ENCODE peak calls at places on chromosomes 4 and X, in four cellular contexts. Z is lung; W is hepatocyte; H is CD8-positive, alpha-beta T cell. E is an unnamed sample.

GRCh38 chr4:7158081-7158750 is 34.1 kb upstream of the SORCS2 start:
- DNase-seq in Z (no peak), W (no peak), H (no peak), E (no peak)

GRCh38 chr4:105306158-105306781 is 159.6 kb downstream of the TET2 start:
- DNase-seq in Z (peak), W (no peak), H (no peak), E (no peak)

GRCh38 chrX:115233497-115234219 is at the start of gene LRCH2:
- DNase-seq in Z (no peak), W (peak), H (no peak), E (no peak)

GRCh38 chr4:10783351-10783750 is 98.8 kb upstream of the CLNK start:
- DNase-seq in Z (no peak), W (peak), H (no peak), E (peak)

GRCh38 chrX:49960061-49960460 is 37.7 kb downstream of the CLCN5 start:
- DNase-seq in Z (no peak), W (no peak), H (no peak), E (no peak)

GRCh38 chr4:164977243-164978164 is at the start of gene TRIM61:
- DNase-seq in Z (peak), W (no peak), H (peak), E (no peak)

GRCh38 chr4:10115657-10116624 is 658 bp downstream of the WDR1 start:
- DNase-seq in Z (peak), W (peak), H (peak), E (no peak)

GRCh38 chrX:35098419-35098818 is 155.8 kb downstream of the FAM47B start:
- DNase-seq in Z (no peak), W (no peak), H (no peak), E (no peak)

GRCh38 chr4:156293657-156294297 is 340.1 kb upstream of the CTSO start:
- DNase-seq in Z (no peak), W (peak), H (no peak), E (peak)

GRCh38 chr4:88616275-88616996 is 24.2 kb downstream of the HERC3 start:
- DNase-seq in Z (no peak), W (no peak), H (no peak), E (peak)

GRCh38 chr4:120130786-120131185 is 64.1 kb upstream of the MAD2L1 start:
- DNase-seq in Z (no peak), W (no peak), H (no peak), E (no peak)

GRCh38 chr4:57425610-57426009 is 315.4 kb upstream of the IGFBP7 start:
- DNase-seq in Z (no peak), W (no peak), H (no peak), E (no peak)

GRCh38 chrX:68838571-68838910 is 9.7 kb downstream of the EFNB1 start:
- DNase-seq in Z (no peak), W (no peak), H (no peak), E (no peak)

GRCh38 chr4:37770016-37770415 is 56.5 kb upstream of the PGM2 start:
- DNase-seq in Z (no peak), W (no peak), H (no peak), E (peak)

GRCh38 chrX:100674705-100675104 is 30.7 kb downstream of the SRPX2 start:
- DNase-seq in Z (no peak), W (no peak), H (no peak), E (no peak)

GRCh38 chrX:100264200-100264599 is 145.9 kb downstream of the PCDH19 start:
- DNase-seq in Z (no peak), W (no peak), H (no peak), E (no peak)

GRCh38 chrX:44529315-44529714 is 13.3 kb downstream of the FUNDC1 start:
- DNase-seq in Z (no peak), W (no peak), H (no peak), E (no peak)

GRCh38 chr4:7894677-7895181 is 44.9 kb downstream of the AFAP1 start:
- DNase-seq in Z (no peak), W (no peak), H (no peak), E (no peak)

GRCh38 chr4:145285928-145286327 is 105.5 kb upstream of the OTUD4 start:
- DNase-seq in Z (no peak), W (no peak), H (no peak), E (no peak)

GRCh38 chr4:7347981-7348380 is 86.7 kb downstream of the PSAPL1 start:
- DNase-seq in Z (no peak), W (no peak), H (no peak), E (peak)

GRCh38 chr4:100246697-100247096 is 56.4 kb upstream of the DDIT4L start:
- DNase-seq in Z (no peak), W (no peak), H (no peak), E (no peak)

GRCh38 chrX:119687661-119688413 is 5.1 kb downstream of the SEPTIN6 start:
- DNase-seq in Z (no peak), W (no peak), H (no peak), E (no peak)

GRCh38 chr4:179278647-179279046 is 1836.4 kb upstream of the AGA start:
- DNase-seq in Z (no peak), W (no peak), H (no peak), E (no peak)

GRCh38 chr4:11700751-11701226 is 272.1 kb upstream of the HS3ST1 start:
- DNase-seq in Z (no peak), W (no peak), H (no peak), E (no peak)

GRCh38 chrX:109830704-109831206 is 97.7 kb upstream of the ACSL4 start:
- DNase-seq in Z (no peak), W (peak), H (no peak), E (peak)

GRCh38 chr4:8786166-8786565 is 85.5 kb downstream of the HMX1 start:
- DNase-seq in Z (no peak), W (no peak), H (no peak), E (no peak)

GRCh38 chr4:115323106-115323684 is 209.8 kb upstream of the NDST4 start:
- DNase-seq in Z (no peak), W (peak), H (no peak), E (no peak)

GRCh38 chr4:80305466-80305865 is 30.1 kb upstream of the CFAP299 start:
- DNase-seq in Z (no peak), W (no peak), H (no peak), E (peak)

GRCh38 chr4:13173974-13174373 is 310.2 kb downstream of the RAB28 start:
- DNase-seq in Z (peak), W (no peak), H (no peak), E (no peak)

GRCh38 chr4:27930976-27931375 is 1070.3 kb downstream of the STIM2 start:
- DNase-seq in Z (no peak), W (no peak), H (no peak), E (no peak)

GRCh38 chr4:88900432-88900831 is 156.6 kb downstream of the FAM13A start:
- DNase-seq in Z (no peak), W (no peak), H (no peak), E (peak)

DNA sequence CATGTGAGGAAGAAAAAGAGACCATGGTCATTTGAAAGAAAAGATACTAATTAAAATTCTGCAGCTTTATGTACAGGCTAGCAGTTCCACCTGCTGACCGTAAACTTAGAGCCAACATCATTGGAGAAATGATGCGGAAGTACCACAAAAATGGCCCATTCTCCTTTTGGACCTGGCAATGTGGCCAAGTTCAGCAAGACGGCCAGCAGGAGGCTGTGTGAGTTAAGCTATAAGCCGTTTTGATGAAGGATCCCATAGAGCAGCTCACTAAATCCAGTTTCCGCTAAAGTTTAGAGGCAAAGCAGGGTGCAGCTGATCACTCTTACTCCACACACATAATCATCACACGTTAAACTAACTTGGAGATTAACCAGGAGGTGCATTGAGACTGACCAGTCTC is 133.8 kb downstream of the LDB2 start:
- DNase-seq in Z (no peak), W (peak), H (no peak), E (no peak)
- TF ChIP-seq CTCF in Z (no peak), W (peak), H (no peak), E (peak)

DNA sequence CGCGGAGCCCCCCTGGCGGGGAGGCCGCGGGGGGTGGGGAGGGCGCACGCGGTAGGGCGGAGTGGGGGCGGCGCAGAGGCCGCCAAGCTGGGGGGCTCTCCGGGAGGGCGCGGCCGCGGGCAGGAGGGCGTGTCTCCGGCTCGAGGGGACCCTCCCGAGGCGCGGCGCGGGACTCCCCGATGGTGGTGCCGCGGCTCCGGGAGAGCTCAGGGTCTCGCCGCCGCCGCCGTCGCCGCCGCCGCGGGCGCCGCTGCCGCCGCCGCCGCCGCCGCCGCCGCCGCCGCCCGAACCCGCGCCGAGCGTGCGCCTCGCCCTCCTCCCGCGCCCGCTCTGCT is at the start of gene PTCHD1:
- DNase-seq in Z (no peak), W (no peak), H (no peak), E (no peak)
- H3K4me3 ChIP-seq in Z (peak), W (peak), H (no peak), E (no peak)

GRCh38 chr4:159008671-159009070 is 94.2 kb upstream of the RAPGEF2 start:
- DNase-seq in Z (no peak), W (no peak), H (no peak), E (no peak)
- TF ChIP-seq CTCF in Z (no peak), W (no peak), H (no peak), E (no peak)

DNA sequence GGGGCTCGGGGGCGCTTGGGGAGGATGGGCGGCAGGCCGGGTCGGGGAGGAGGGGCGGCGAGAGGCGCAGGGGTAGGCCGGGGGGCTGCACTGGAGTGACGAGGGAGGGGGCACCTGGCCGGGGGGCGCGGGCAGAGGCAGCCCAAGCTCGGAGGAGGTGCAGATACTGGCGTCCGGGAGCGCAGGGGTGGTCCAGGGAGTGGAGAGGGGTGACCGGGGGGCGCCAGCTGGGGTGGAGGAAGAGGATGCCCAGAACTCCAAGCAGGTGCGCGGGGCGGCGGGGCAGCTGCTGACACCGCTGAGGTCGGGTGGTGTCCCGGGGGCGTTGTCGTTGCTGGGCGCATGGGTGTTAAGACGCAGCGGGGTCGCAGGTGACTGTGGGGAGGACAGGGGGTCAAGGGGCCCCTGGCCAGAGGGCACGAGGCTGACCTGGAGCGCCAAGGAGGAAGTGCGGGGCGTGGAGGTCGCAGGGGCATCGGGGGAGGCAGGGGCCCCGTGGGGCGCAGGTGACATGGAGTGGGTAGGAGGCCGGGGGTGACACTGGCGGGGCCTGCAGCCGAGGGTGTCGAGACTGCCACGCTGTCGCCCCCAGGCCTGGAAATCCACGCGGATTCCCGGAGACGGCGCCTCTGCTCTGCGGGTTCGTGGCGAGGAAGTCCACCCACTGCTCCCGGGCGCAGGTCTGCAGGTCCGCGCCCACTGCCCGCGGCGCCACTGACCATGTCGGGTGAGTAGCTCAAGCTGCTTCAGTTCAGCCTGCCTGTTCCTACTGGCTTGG is 928 bp downstream of the GYG2 start:
- DNase-seq in Z (no peak), W (peak), H (no peak), E (no peak)
- H3K4me3 ChIP-seq in Z (no peak), W (peak), H (no peak), E (peak)

DNA sequence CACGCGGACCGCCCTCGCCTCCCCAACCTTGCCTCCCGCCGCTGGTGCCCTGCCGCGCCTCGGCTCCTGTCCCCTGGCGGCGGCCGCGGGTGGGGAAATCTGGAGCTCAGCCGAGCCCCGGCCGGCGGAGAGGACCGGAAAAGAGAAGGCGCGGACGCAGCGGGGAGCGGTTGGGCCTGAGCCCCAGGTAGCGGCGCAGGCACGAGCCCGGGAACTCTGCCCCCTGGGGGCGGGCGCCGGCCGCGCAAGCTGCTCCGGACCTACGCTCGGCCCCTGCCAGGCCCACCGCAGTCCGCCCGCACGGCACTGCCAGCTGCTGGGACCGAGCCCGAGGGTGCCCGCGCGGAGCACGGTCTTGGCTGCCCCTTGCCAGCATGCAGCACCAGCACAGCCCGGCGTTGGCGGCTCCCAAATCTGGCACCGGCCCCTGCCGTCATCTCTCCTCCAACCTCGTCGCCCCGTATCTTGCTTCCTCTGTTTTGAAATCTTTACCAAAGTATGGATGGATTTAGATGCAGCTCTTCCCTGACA is at the start of gene PRSS12:
- DNase-seq in Z (peak), W (peak), H (peak), E (no peak)
- TF ChIP-seq CTCF in Z (no peak), W (peak), H (peak), E (peak)

DNA sequence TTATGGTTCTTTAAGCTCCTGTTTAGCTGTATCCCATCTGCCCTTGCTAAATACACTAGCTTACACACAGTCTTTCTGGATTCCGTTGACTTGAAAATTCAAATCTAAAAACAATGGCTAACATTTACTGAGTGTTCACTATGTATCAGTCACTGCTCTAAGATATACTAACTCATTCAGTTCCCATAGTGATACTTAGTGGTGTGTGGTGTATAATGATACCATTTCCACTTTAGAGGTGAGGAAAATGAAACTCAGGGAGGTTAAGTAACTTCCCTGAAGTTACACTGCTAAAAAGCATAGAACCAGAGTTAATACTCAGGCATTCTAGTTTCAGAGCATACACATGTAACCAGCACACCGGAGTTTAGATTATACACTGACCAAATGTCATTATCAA is 762.0 kb downstream of the GRID2 start:
- DNase-seq in Z (no peak), W (no peak), H (no peak), E (no peak)
- H3K4me3 ChIP-seq in Z (no peak), W (no peak), H (no peak), E (no peak)

GRCh38 chrX:10756365-10756915 is 136.1 kb upstream of the MID1 start:
- DNase-seq in Z (no peak), W (peak), H (no peak), E (no peak)
- TF ChIP-seq CTCF in Z (no peak), W (no peak), H (no peak), E (peak)